ENCODE peak calls at places on chromosomes 12 and 14, in six cellular contexts. Y is amniotic epithelial cell, E is DMS153, K is hepatic stellate cell, P is M059J, H is mucosa of descending colon. R is an unnamed sample.

GRCh38 chr12:96257550-96258392 is 63.6 kb downstream of the ELK3 start:
- DNase-seq in Y (no peak), E (no peak), K (no peak), P (peak; percentile 34), H (no peak), R (no peak)

GRCh38 chr12:6528539-6529235 is 5.6 kb upstream of the GAPDH start:
- DNase-seq in Y (no peak), E (no peak), K (no peak), P (no peak), H (no peak), R (no peak)

GRCh38 chr14:99982449-99983250 is 82.6 kb upstream of the EVL start:
- DNase-seq in Y (peak; percentile 50), E (peak; percentile 3), K (peak; percentile 64), P (peak; percentile 42), H (peak; percentile 40), R (peak; percentile 57)

GRCh38 chr14:30180219-30180618 is 252.6 kb upstream of the PRKD1 start:
- DNase-seq in Y (peak; percentile 95), E (no peak), K (no peak), P (no peak), H (no peak), R (no peak)

GRCh38 chr12:16272222-16272621 is 5.3 kb downstream of the SLC15A5 start:
- DNase-seq in Y (peak; percentile 31), E (no peak), K (no peak), P (no peak), H (no peak), R (no peak)

GRCh38 chr14:52365071-52365470 is 51.0 kb downstream of the PTGER2 start:
- DNase-seq in Y (no peak), E (no peak), K (no peak), P (peak; percentile 27), H (no peak), R (no peak)

GRCh38 chr12:132216354-132216987 is 72.2 kb downstream of the NOC4L start:
- DNase-seq in Y (no peak), E (no peak), K (no peak), P (no peak), H (no peak), R (no peak)

GRCh38 chr12:116556356-116556952 is 2.7 kb upstream of the MAP1LC3B2 start:
- DNase-seq in Y (no peak), E (no peak), K (no peak), P (no peak), H (no peak), R (no peak)

GRCh38 chr14:29601559-29602109 is 326.0 kb downstream of the PRKD1 start:
- DNase-seq in Y (peak; percentile 22), E (no peak), K (no peak), P (no peak), H (no peak), R (no peak)

GRCh38 chr12:116922194-116922897 is 11.6 kb downstream of the FBXW8 start:
- DNase-seq in Y (no peak), E (no peak), K (no peak), P (no peak), H (no peak), R (no peak)

GRCh38 chr12:113259499-113259953 is 38.3 kb downstream of the TPCN1 start:
- DNase-seq in Y (no peak), E (peak; percentile 81), K (peak; percentile 47), P (no peak), H (peak; percentile 69), R (no peak)

GRCh38 chr14:98890556-98891340 is 381.2 kb downstream of the BCL11B start:
- DNase-seq in Y (no peak), E (no peak), K (no peak), P (no peak), H (no peak), R (no peak)

GRCh38 chr12:48197549-48197966 is 5.5 kb downstream of the OR10AD1 start:
- DNase-seq in Y (peak; percentile 52), E (peak; percentile 26), K (peak; percentile 29), P (peak; percentile 45), H (no peak), R (peak; percentile 28)

GRCh38 chr14:65462411-65462810 is 49.9 kb downstream of the FUT8 start:
- DNase-seq in Y (peak; percentile 59), E (no peak), K (peak; percentile 25), P (peak; percentile 79), H (no peak), R (no peak)

GRCh38 chr14:101289230-101289690 is 272.0 kb upstream of the DIO3 start:
- DNase-seq in Y (no peak), E (no peak), K (no peak), P (no peak), H (peak; percentile 46), R (no peak)

GRCh38 chr12:109800536-109800935 is 32.7 kb downstream of the TRPV4 start:
- DNase-seq in Y (no peak), E (no peak), K (no peak), P (no peak), H (no peak), R (no peak)

GRCh38 chr12:103269962-103270361 is 225.8 kb downstream of the C12orf42 start:
- DNase-seq in Y (no peak), E (no peak), K (no peak), P (no peak), H (no peak), R (no peak)

GRCh38 chr12:64679487-64679983 is 69.2 kb downstream of the RASSF3 start:
- DNase-seq in Y (peak; percentile 51), E (peak; percentile 47), K (no peak), P (peak; percentile 83), H (peak; percentile 74), R (peak; percentile 69)

GRCh38 chr12:6277982-6278438 is 32.5 kb upstream of the PLEKHG6 start:
- DNase-seq in Y (no peak), E (no peak), K (no peak), P (no peak), H (no peak), R (no peak)

GRCh38 chr14:35576260-35576659 is 42.3 kb downstream of the INSM2 start:
- DNase-seq in Y (no peak), E (no peak), K (no peak), P (no peak), H (no peak), R (no peak)

GRCh38 chr12:64610092-64610659 is at the start of gene RASSF3:
- DNase-seq in Y (peak; percentile 64), E (peak; percentile 30), K (peak; percentile 63), P (peak; percentile 72), H (peak; percentile 90), R (peak; percentile 89)

GRCh38 chr14:33131801-33132200 is 193.1 kb downstream of the NPAS3 start:
- DNase-seq in Y (no peak), E (no peak), K (no peak), P (no peak), H (no peak), R (no peak)

R was measured in K562.